ENCODE peak calls at places on chromosomes 12 and 14, in eight cellular contexts. One of them, this sample, is unnamed.

GRCh38 chr12:95790912-95791849 is 617 bp upstream of the NTN4 start:
- DNase-seq in hepatocyte: peak; percentile 43
- DNase-seq in astrocyte of the spinal cord: no peak
- DNase-seq in ovary: peak; percentile 56
- DNase-seq in GM12865: no peak
- DNase-seq in tibial artery: no peak
- DNase-seq in AG10803: no peak
- DNase-seq in CD8-positive, alpha-beta T cell: peak; percentile 12
- DNase-seq in this sample: peak; percentile 19

GRCh38 chr14:65594153-65594881 is 181.8 kb downstream of the FUT8 start:
- DNase-seq in hepatocyte: peak; percentile 56
- DNase-seq in astrocyte of the spinal cord: no peak
- DNase-seq in ovary: no peak
- DNase-seq in GM12865: no peak
- DNase-seq in tibial artery: no peak
- DNase-seq in AG10803: no peak
- DNase-seq in CD8-positive, alpha-beta T cell: no peak
- DNase-seq in this sample: no peak

GRCh38 chr14:68148276-68148675 is 328.7 kb downstream of the RAD51B start:
- DNase-seq in hepatocyte: no peak
- DNase-seq in astrocyte of the spinal cord: peak; percentile 28
- DNase-seq in ovary: no peak
- DNase-seq in GM12865: no peak
- DNase-seq in tibial artery: no peak
- DNase-seq in AG10803: peak; percentile 65
- DNase-seq in CD8-positive, alpha-beta T cell: no peak
- DNase-seq in this sample: no peak

GRCh38 chr12:13173012-13173441 is 23.5 kb upstream of the EMP1 start:
- DNase-seq in hepatocyte: peak; percentile 63
- DNase-seq in astrocyte of the spinal cord: peak; percentile 73
- DNase-seq in ovary: no peak
- DNase-seq in GM12865: no peak
- DNase-seq in tibial artery: no peak
- DNase-seq in AG10803: peak; percentile 95
- DNase-seq in CD8-positive, alpha-beta T cell: no peak
- DNase-seq in this sample: no peak

GRCh38 chr14:22973217-22974032 is 8.9 kb downstream of the AJUBA start:
- DNase-seq in hepatocyte: peak; percentile 74
- DNase-seq in astrocyte of the spinal cord: peak; percentile 74
- DNase-seq in ovary: no peak
- DNase-seq in GM12865: peak; percentile 68
- DNase-seq in tibial artery: no peak
- DNase-seq in AG10803: peak; percentile 70
- DNase-seq in CD8-positive, alpha-beta T cell: peak; percentile 45
- DNase-seq in this sample: peak; percentile 28

GRCh38 chr14:91307046-91307445 is 62.5 kb upstream of the GPR68 start:
- DNase-seq in hepatocyte: no peak
- DNase-seq in astrocyte of the spinal cord: no peak
- DNase-seq in ovary: no peak
- DNase-seq in GM12865: no peak
- DNase-seq in tibial artery: no peak
- DNase-seq in AG10803: no peak
- DNase-seq in CD8-positive, alpha-beta T cell: no peak
- DNase-seq in this sample: no peak

GRCh38 chr14:65169351-65169750 is 67.0 kb upstream of the MAX start:
- DNase-seq in hepatocyte: no peak
- DNase-seq in astrocyte of the spinal cord: peak; percentile 63
- DNase-seq in ovary: no peak
- DNase-seq in GM12865: peak; percentile 95
- DNase-seq in tibial artery: no peak
- DNase-seq in AG10803: peak; percentile 80
- DNase-seq in CD8-positive, alpha-beta T cell: no peak
- DNase-seq in this sample: no peak

GRCh38 chr12:13289644-13290285 is 93.2 kb downstream of the EMP1 start:
- DNase-seq in hepatocyte: no peak
- DNase-seq in astrocyte of the spinal cord: no peak
- DNase-seq in ovary: no peak
- DNase-seq in GM12865: no peak
- DNase-seq in tibial artery: peak; percentile 57
- DNase-seq in AG10803: peak; percentile 49
- DNase-seq in CD8-positive, alpha-beta T cell: no peak
- DNase-seq in this sample: no peak

GRCh38 chr14:26621807-26622560 is 24.2 kb upstream of the NOVA1 start:
- DNase-seq in hepatocyte: no peak
- DNase-seq in astrocyte of the spinal cord: peak; percentile 22
- DNase-seq in ovary: no peak
- DNase-seq in GM12865: no peak
- DNase-seq in tibial artery: no peak
- DNase-seq in AG10803: peak; percentile 26
- DNase-seq in CD8-positive, alpha-beta T cell: no peak
- DNase-seq in this sample: no peak

GRCh38 chr14:68877993-68878575 is 85.2 kb upstream of the ZFP36L1 start:
- DNase-seq in hepatocyte: no peak
- DNase-seq in astrocyte of the spinal cord: no peak
- DNase-seq in ovary: no peak
- DNase-seq in GM12865: no peak
- DNase-seq in tibial artery: no peak
- DNase-seq in AG10803: no peak
- DNase-seq in CD8-positive, alpha-beta T cell: no peak
- DNase-seq in this sample: no peak

GRCh38 chr12:6273209-6273928 is 37.1 kb upstream of the PLEKHG6 start:
- DNase-seq in hepatocyte: no peak
- DNase-seq in astrocyte of the spinal cord: no peak
- DNase-seq in ovary: no peak
- DNase-seq in GM12865: no peak
- DNase-seq in tibial artery: no peak
- DNase-seq in AG10803: no peak
- DNase-seq in CD8-positive, alpha-beta T cell: no peak
- DNase-seq in this sample: no peak
- TF ChIP-seq CTCF in hepatocyte: peak; percentile 16
- TF ChIP-seq CTCF in astrocyte of the spinal cord: no peak
- TF ChIP-seq CTCF in ovary: no peak
- TF ChIP-seq CTCF in GM12865: no peak
- TF ChIP-seq CTCF in tibial artery: no peak
- TF ChIP-seq CTCF in AG10803: no peak
- TF ChIP-seq CTCF in CD8-positive, alpha-beta T cell: no peak
- TF ChIP-seq CTCF in this sample: no peak

DNA sequence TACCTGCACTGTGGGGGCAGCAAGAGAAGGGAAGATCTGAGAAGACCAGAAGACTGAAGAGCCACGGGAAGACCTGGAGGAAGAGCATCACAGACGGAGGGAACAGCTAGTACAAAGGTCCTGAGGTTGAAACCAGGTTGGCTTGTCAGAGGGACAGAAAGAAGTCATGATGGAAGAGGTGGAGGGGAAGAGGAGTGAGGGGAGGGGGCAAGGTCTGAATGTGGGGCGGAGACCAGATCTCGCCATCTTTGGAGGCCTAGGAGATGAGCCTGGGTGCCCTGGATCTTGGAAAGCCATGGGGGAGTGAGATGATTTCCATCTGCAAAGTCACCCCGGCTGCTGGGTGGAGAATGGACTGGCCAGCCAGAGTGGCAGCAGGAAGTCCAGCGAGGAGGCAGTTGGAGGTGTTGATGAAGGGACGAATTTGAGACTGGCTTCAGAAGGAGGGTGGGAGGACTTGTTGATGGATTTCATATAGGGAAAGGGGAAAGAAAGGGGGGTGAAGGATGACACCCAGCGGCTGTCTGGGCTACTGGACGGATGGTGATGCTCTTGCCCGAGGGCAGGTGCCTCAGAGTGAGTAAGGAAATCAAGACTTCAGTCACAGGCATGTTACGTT is 14.6 kb upstream of the UBC start:
- DNase-seq in hepatocyte: no peak
- DNase-seq in astrocyte of the spinal cord: no peak
- DNase-seq in ovary: no peak
- DNase-seq in GM12865: no peak
- DNase-seq in tibial artery: no peak
- DNase-seq in AG10803: no peak
- DNase-seq in CD8-positive, alpha-beta T cell: no peak
- DNase-seq in this sample: no peak
- TF ChIP-seq CTCF in hepatocyte: no peak
- TF ChIP-seq CTCF in astrocyte of the spinal cord: no peak
- TF ChIP-seq CTCF in ovary: no peak
- TF ChIP-seq CTCF in GM12865: no peak
- TF ChIP-seq CTCF in tibial artery: no peak
- TF ChIP-seq CTCF in AG10803: no peak
- TF ChIP-seq CTCF in CD8-positive, alpha-beta T cell: no peak
- TF ChIP-seq CTCF in this sample: no peak

GRCh38 chr12:29024117-29024516 is 125.0 kb upstream of the FAR2 start:
- DNase-seq in hepatocyte: no peak
- DNase-seq in astrocyte of the spinal cord: no peak
- DNase-seq in ovary: no peak
- DNase-seq in GM12865: no peak
- DNase-seq in tibial artery: no peak
- DNase-seq in AG10803: no peak
- DNase-seq in CD8-positive, alpha-beta T cell: no peak
- DNase-seq in this sample: no peak
- TF ChIP-seq CTCF in hepatocyte: peak; percentile 26
- TF ChIP-seq CTCF in astrocyte of the spinal cord: no peak
- TF ChIP-seq CTCF in ovary: no peak
- TF ChIP-seq CTCF in GM12865: peak; percentile 5
- TF ChIP-seq CTCF in tibial artery: no peak
- TF ChIP-seq CTCF in AG10803: peak; percentile 37
- TF ChIP-seq CTCF in CD8-positive, alpha-beta T cell: no peak
- TF ChIP-seq CTCF in this sample: no peak

GRCh38 chr12:60977966-60978365 is 1282.2 kb upstream of the USP15 start:
- DNase-seq in hepatocyte: no peak
- DNase-seq in astrocyte of the spinal cord: no peak
- DNase-seq in ovary: no peak
- DNase-seq in GM12865: no peak
- DNase-seq in tibial artery: no peak
- DNase-seq in AG10803: no peak
- DNase-seq in CD8-positive, alpha-beta T cell: no peak
- DNase-seq in this sample: no peak
- TF ChIP-seq CTCF in hepatocyte: peak; percentile 16
- TF ChIP-seq CTCF in astrocyte of the spinal cord: no peak
- TF ChIP-seq CTCF in ovary: no peak
- TF ChIP-seq CTCF in GM12865: no peak
- TF ChIP-seq CTCF in tibial artery: no peak
- TF ChIP-seq CTCF in AG10803: no peak
- TF ChIP-seq CTCF in CD8-positive, alpha-beta T cell: no peak
- TF ChIP-seq CTCF in this sample: no peak

GRCh38 chr14:78790262-78790661 is 620.1 kb downstream of the NRXN3 start:
- DNase-seq in hepatocyte: no peak
- DNase-seq in astrocyte of the spinal cord: no peak
- DNase-seq in ovary: no peak
- DNase-seq in GM12865: no peak
- DNase-seq in tibial artery: no peak
- DNase-seq in AG10803: no peak
- DNase-seq in CD8-positive, alpha-beta T cell: no peak
- DNase-seq in this sample: no peak
- TF ChIP-seq CTCF in hepatocyte: peak; percentile 12
- TF ChIP-seq CTCF in astrocyte of the spinal cord: no peak
- TF ChIP-seq CTCF in ovary: no peak
- TF ChIP-seq CTCF in GM12865: no peak
- TF ChIP-seq CTCF in tibial artery: no peak
- TF ChIP-seq CTCF in AG10803: no peak
- TF ChIP-seq CTCF in CD8-positive, alpha-beta T cell: no peak
- TF ChIP-seq CTCF in this sample: no peak

DNA sequence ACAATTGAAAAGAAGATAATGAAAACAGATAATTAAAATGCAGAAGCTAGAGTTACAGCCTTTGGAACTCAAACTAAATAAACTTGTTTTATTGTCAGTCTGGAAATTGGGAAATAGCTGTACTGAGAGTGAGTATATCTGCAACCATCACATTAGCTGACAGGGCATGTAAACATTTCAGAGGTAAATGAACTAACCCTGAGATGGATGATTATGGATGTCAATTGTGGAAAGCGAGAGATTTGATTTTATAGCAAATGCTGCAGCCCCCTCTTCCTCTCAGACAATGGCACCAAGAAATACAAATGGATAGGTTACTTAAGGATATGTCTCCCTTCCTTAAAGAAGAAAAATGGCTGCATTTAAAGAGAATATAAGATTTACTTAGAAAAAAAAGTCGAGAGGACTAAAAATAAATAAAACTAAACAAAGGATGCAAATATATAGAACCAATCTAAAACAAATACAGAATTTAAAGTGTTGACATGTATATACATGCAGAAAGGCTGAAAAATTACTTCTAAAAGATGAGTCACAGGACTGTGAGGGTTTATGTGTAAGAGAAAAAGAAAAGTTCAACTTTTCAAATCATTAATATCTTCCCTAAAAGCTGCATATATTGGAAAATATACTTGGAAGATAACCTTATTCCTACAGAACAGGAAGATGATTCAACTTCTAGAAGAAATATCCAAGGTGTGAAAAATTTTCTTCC is 120.3 kb upstream of the FLRT2 start:
- DNase-seq in hepatocyte: no peak
- DNase-seq in astrocyte of the spinal cord: no peak
- DNase-seq in ovary: no peak
- DNase-seq in GM12865: no peak
- DNase-seq in tibial artery: no peak
- DNase-seq in AG10803: no peak
- DNase-seq in CD8-positive, alpha-beta T cell: no peak
- DNase-seq in this sample: no peak
- TF ChIP-seq CTCF in hepatocyte: no peak
- TF ChIP-seq CTCF in astrocyte of the spinal cord: no peak
- TF ChIP-seq CTCF in ovary: no peak
- TF ChIP-seq CTCF in GM12865: no peak
- TF ChIP-seq CTCF in tibial artery: no peak
- TF ChIP-seq CTCF in AG10803: no peak
- TF ChIP-seq CTCF in CD8-positive, alpha-beta T cell: no peak
- TF ChIP-seq CTCF in this sample: no peak

DNA sequence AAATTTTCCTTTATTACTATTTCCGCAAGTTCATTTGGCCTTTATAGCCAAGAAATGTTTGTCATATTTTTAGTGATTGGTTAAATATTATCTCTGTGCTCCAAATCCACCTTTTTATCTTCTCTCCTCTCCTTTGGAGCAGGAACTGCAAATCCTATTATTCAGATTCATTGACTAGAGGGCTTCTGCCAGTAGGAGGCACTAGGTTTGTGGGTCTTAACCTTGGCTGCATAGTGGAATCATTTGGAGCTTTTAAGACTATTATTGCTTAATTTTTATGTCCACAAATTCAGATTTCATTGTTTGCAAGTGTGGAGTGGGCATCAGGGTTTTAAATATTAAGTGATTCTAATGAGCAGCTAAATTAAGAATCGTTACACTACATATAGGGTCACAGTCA is 75.3 kb upstream of the SYT10 start:
- DNase-seq in hepatocyte: no peak
- DNase-seq in astrocyte of the spinal cord: no peak
- DNase-seq in ovary: no peak
- DNase-seq in GM12865: no peak
- DNase-seq in tibial artery: no peak
- DNase-seq in AG10803: no peak
- DNase-seq in CD8-positive, alpha-beta T cell: no peak
- DNase-seq in this sample: no peak
- TF ChIP-seq CTCF in hepatocyte: peak; percentile 16
- TF ChIP-seq CTCF in astrocyte of the spinal cord: no peak
- TF ChIP-seq CTCF in ovary: no peak
- TF ChIP-seq CTCF in GM12865: peak; percentile 10
- TF ChIP-seq CTCF in tibial artery: no peak
- TF ChIP-seq CTCF in AG10803: no peak
- TF ChIP-seq CTCF in CD8-positive, alpha-beta T cell: no peak
- TF ChIP-seq CTCF in this sample: no peak

GRCh38 chr12:51270067-51270846 is at the start of gene SMAGP:
- DNase-seq in hepatocyte: peak; percentile 89
- DNase-seq in astrocyte of the spinal cord: peak; percentile 36
- DNase-seq in ovary: peak; percentile 55
- DNase-seq in GM12865: peak; percentile 78
- DNase-seq in tibial artery: peak; percentile 28
- DNase-seq in AG10803: peak; percentile 28
- DNase-seq in CD8-positive, alpha-beta T cell: peak; percentile 54
- DNase-seq in this sample: peak; percentile 50
- TF ChIP-seq CTCF in hepatocyte: peak; percentile 9
- TF ChIP-seq CTCF in astrocyte of the spinal cord: no peak
- TF ChIP-seq CTCF in ovary: no peak
- TF ChIP-seq CTCF in GM12865: no peak
- TF ChIP-seq CTCF in tibial artery: no peak
- TF ChIP-seq CTCF in AG10803: no peak
- TF ChIP-seq CTCF in CD8-positive, alpha-beta T cell: no peak
- TF ChIP-seq CTCF in this sample: no peak

GRCh38 chr12:106918746-106919145 is 37.0 kb upstream of the TMEM263 start:
- DNase-seq in hepatocyte: peak; percentile 54
- DNase-seq in astrocyte of the spinal cord: peak; percentile 21
- DNase-seq in ovary: no peak
- DNase-seq in GM12865: no peak
- DNase-seq in tibial artery: no peak
- DNase-seq in AG10803: no peak
- DNase-seq in CD8-positive, alpha-beta T cell: no peak
- DNase-seq in this sample: no peak
- TF ChIP-seq CTCF in hepatocyte: peak; percentile 68
- TF ChIP-seq CTCF in astrocyte of the spinal cord: peak; percentile 70
- TF ChIP-seq CTCF in ovary: no peak
- TF ChIP-seq CTCF in GM12865: peak; percentile 39
- TF ChIP-seq CTCF in tibial artery: no peak
- TF ChIP-seq CTCF in AG10803: peak; percentile 36
- TF ChIP-seq CTCF in CD8-positive, alpha-beta T cell: no peak
- TF ChIP-seq CTCF in this sample: no peak

This sample was measured in natural killer cell.